ENCODE peak calls at places on chromosomes 4 and X, in five cellular contexts. J, R, Y, I and F are unnamed samples.

GRCh38 chr4:98780111-98780549 is 121.7 kb upstream of the TSPAN5 start:
- DNase-seq in I (no peak), R (no peak), J (no peak), Y (no peak), F (no peak)

GRCh38 chrX:107324493-107325310 is 118.3 kb downstream of the DNAAF6 start:
- DNase-seq in R (no peak), Y (peak), I (no peak), J (no peak), F (peak)

GRCh38 chr4:166723532-166724140 is 510.7 kb downstream of the SPOCK3 start:
- DNase-seq in J (no peak), I (no peak), R (no peak), Y (no peak), F (no peak)

GRCh38 chr4:69984030-69984443 is 11.7 kb upstream of the STATH start:
- DNase-seq in Y (no peak), J (peak), I (no peak), R (no peak), F (peak)

GRCh38 chr4:168830777-168831512 is 179.1 kb downstream of the CBR4 start:
- DNase-seq in R (no peak), Y (peak), J (no peak), I (no peak), F (no peak)

GRCh38 chr4:94160774-94161173 is 46.9 kb upstream of the SMARCAD1 start:
- DNase-seq in Y (no peak), R (no peak), I (no peak), J (no peak), F (no peak)

GRCh38 chr4:124105212-124105611 is 607.3 kb downstream of the ANKRD50 start:
- DNase-seq in Y (no peak), J (no peak), R (no peak), I (no peak), F (no peak)

GRCh38 chrX:31555506-31555905 is 483.7 kb upstream of the FTHL17 start:
- DNase-seq in R (no peak), J (no peak), Y (no peak), I (no peak), F (no peak)

GRCh38 chrX:110316351-110317078 is 1.4 kb downstream of the AMMECR1 start:
- DNase-seq in J (no peak), I (no peak), R (no peak), Y (peak), F (no peak)

GRCh38 chrX:40171513-40172168 is 73.9 kb upstream of the BCOR start:
- DNase-seq in R (no peak), I (no peak), Y (peak), J (peak), F (peak)

GRCh38 chrX:129755779-129756650 is 17.2 kb downstream of the XPNPEP2 start:
- DNase-seq in J (no peak), R (no peak), Y (no peak), I (no peak), F (no peak)

GRCh38 chr4:181528570-181529184 is 714.5 kb upstream of the TENM3 start:
- DNase-seq in Y (peak), J (peak), I (no peak), R (no peak), F (no peak)

GRCh38 chrX:149570668-149571067 is 16.6 kb downstream of the MAGEA9B start:
- DNase-seq in Y (no peak), R (no peak), J (no peak), I (no peak), F (no peak)

GRCh38 chr4:2267841-2268240 is 5.9 kb upstream of the MXD4 start:
- DNase-seq in I (no peak), J (no peak), R (no peak), Y (no peak), F (peak)

GRCh38 chrX:17519349-17519748 is 144.3 kb downstream of the NHS start:
- DNase-seq in Y (no peak), I (no peak), J (no peak), R (no peak), F (no peak)

GRCh38 chr4:10722957-10723356 is 38.4 kb upstream of the CLNK start:
- DNase-seq in I (no peak), J (no peak), R (no peak), Y (peak), F (no peak)

GRCh38 chr4:145716661-145717200 is 36.8 kb downstream of the C4orf51 start:
- DNase-seq in R (no peak), Y (no peak), J (no peak), I (no peak), F (no peak)

GRCh38 chr4:2071912-2072867 is 13.1 kb downstream of the NAT8L start:
- DNase-seq in I (peak), Y (no peak), J (peak), R (no peak), F (peak)

GRCh38 chr4:181078236-181078635 is 1165.0 kb upstream of the TENM3 start:
- DNase-seq in Y (no peak), R (no peak), J (no peak), I (no peak), F (no peak)

GRCh38 chr4:55184600-55185523 is 59.5 kb upstream of the KDR start:
- DNase-seq in I (no peak), Y (peak), R (no peak), J (peak), F (no peak)

GRCh38 chr4:168511780-168512467 is 15.1 kb downstream of the PALLD start:
- DNase-seq in Y (no peak), I (no peak), R (peak), J (no peak), F (no peak)

GRCh38 chrX:69503228-69503834 is 795 bp upstream of the NALF2 start:
- DNase-seq in I (no peak), J (peak), Y (peak), R (no peak), F (no peak)

GRCh38 chrX:13996650-13997049 is 33.0 kb downstream of the GEMIN8 start:
- DNase-seq in I (no peak), J (no peak), R (no peak), Y (no peak), F (no peak)

GRCh38 chrX:120269379-120270035 is 18.9 kb downstream of the ZBTB33 start:
- DNase-seq in I (no peak), R (no peak), J (no peak), Y (no peak), F (peak)

GRCh38 chr4:80180743-80181142 is 16.6 kb upstream of the PRDM8 start:
- DNase-seq in J (no peak), R (no peak), Y (no peak), I (no peak), F (no peak)

GRCh38 chr4:82578935-82579334 is 17.1 kb upstream of the TMEM150C start:
- DNase-seq in Y (no peak), R (no peak), J (no peak), I (no peak), F (no peak)

GRCh38 chrX:40094900-40095587 is 2.7 kb downstream of the BCOR start:
- DNase-seq in R (no peak), J (no peak), I (no peak), Y (no peak), F (no peak)

GRCh38 chrX:10288400-10288799 is 131.6 kb downstream of the CLCN4 start:
- DNase-seq in I (no peak), Y (no peak), J (no peak), R (no peak), F (no peak)

GRCh38 chr4:143347495-143347894 is 10.8 kb downstream of the GAB1 start:
- DNase-seq in R (no peak), J (no peak), Y (no peak), I (no peak), F (no peak)

GRCh38 chrX:22037225-22037624 is 5.1 kb downstream of the PHEX start:
- DNase-seq in Y (no peak), R (no peak), J (no peak), I (no peak), F (no peak)

GRCh38 chr4:86976801-86977485 is 42.1 kb downstream of the AFF1 start:
- DNase-seq in R (no peak), Y (no peak), I (no peak), J (no peak), F (no peak)

GRCh38 chrX:116749943-116750342 is 287.2 kb upstream of the CT83 start:
- DNase-seq in R (no peak), J (no peak), I (no peak), Y (no peak), F (no peak)